ENCODE peak calls at places on chromosome 18, in eight cellular contexts. J is colonic mucosa, M is AG10803, D is IMR-90, I is sigmoid colon, R is upper lobe of right lung, F is choroid plexus epithelial cell, T is GM23338. E is an unnamed sample.

GRCh38 chr18:46140173-46140572 is 36.0 kb downstream of the HAUS1 start:
- DNase-seq in T (no peak), F (no peak), M (no peak), R (no peak), J (no peak), I (no peak), D (no peak), E (no peak)

GRCh38 chr18:56748698-56749268 is 97.6 kb downstream of the WDR7 start:
- DNase-seq in J (no peak), F (peak), D (peak), I (no peak), R (no peak), M (peak), T (peak), E (peak)

GRCh38 chr18:79389689-79390088 is 6.0 kb upstream of the NFATC1 start:
- DNase-seq in J (no peak), D (no peak), F (no peak), R (no peak), I (peak), M (no peak), T (no peak), E (no peak)

GRCh38 chr18:10421859-10422258 is 32.6 kb upstream of the APCDD1 start:
- DNase-seq in M (peak), F (peak), T (no peak), D (peak), R (no peak), J (no peak), I (no peak), E (peak)

GRCh38 chr18:24227976-24228660 is 89.3 kb downstream of the CABYR start:
- DNase-seq in D (peak), M (peak), J (no peak), R (no peak), T (peak), I (no peak), F (peak), E (no peak)

GRCh38 chr18:42931501-42931900 is 184.0 kb downstream of the RIT2 start:
- DNase-seq in I (no peak), J (no peak), D (peak), M (peak), R (no peak), F (peak), T (no peak), E (peak)

GRCh38 chr18:5992381-5992780 is 97.1 kb upstream of the TMEM200C start:
- DNase-seq in D (no peak), F (no peak), M (no peak), T (no peak), R (no peak), J (no peak), I (no peak), E (no peak)

GRCh38 chr18:45571714-45572113 is 43.6 kb upstream of the SLC14A2 start:
- DNase-seq in D (no peak), F (peak), T (peak), M (no peak), R (no peak), J (no peak), I (no peak), E (no peak)

GRCh38 chr18:75070625-75071483 is 138.1 kb downstream of the PTGR3 start:
- DNase-seq in M (peak), J (peak), R (no peak), T (no peak), F (peak), D (peak), I (no peak), E (peak)

GRCh38 chr18:51654441-51655326 is 457.2 kb upstream of the MEX3C start:
- DNase-seq in D (no peak), M (no peak), T (peak), I (no peak), J (no peak), R (no peak), F (no peak), E (no peak)

GRCh38 chr18:12278765-12279682 is 24.9 kb downstream of the CIDEA start:
- DNase-seq in T (peak), J (peak), R (peak), M (peak), I (peak), D (peak), F (peak), E (peak)

GRCh38 chr18:22705328-22705727 is 227.8 kb upstream of the RBBP8 start:
- DNase-seq in F (peak), T (no peak), D (peak), M (peak), R (no peak), I (no peak), J (no peak), E (peak)

GRCh38 chr18:40866013-40866644 is 1088.9 kb upstream of the PIK3C3 start:
- DNase-seq in T (no peak), D (no peak), I (no peak), F (no peak), R (no peak), M (peak), J (no peak), E (no peak)

GRCh38 chr18:57436193-57436964 is 1.2 kb downstream of the ONECUT2 start:
- DNase-seq in F (no peak), M (no peak), I (no peak), R (no peak), D (no peak), J (no peak), T (peak), E (no peak)

GRCh38 chr18:24894880-24895279 is 434.4 kb downstream of the HRH4 start:
- DNase-seq in I (no peak), R (no peak), M (no peak), J (no peak), T (no peak), F (no peak), D (peak), E (peak)

GRCh38 chr18:24536326-24536725 is 75.9 kb downstream of the HRH4 start:
- DNase-seq in M (no peak), D (no peak), I (no peak), T (no peak), F (no peak), R (no peak), J (no peak), E (no peak)

GRCh38 chr18:36350211-36350610 is 52.7 kb downstream of the FHOD3 start:
- DNase-seq in F (no peak), T (no peak), I (no peak), R (no peak), D (no peak), J (no peak), M (no peak), E (no peak)

GRCh38 chr18:36095936-36096519 is 28.7 kb upstream of the RPRD1A start:
- DNase-seq in F (peak), M (peak), J (no peak), D (peak), I (no peak), R (no peak), T (peak), E (peak)

GRCh38 chr18:66616523-66616983 is 12.7 kb upstream of the CDH19 start:
- DNase-seq in F (peak), M (no peak), R (no peak), J (peak), T (peak), D (no peak), I (no peak), E (no peak)
- TF ChIP-seq CTCF in F (peak), M (no peak), R (peak), J (no peak), T (peak), D (no peak), I (no peak), E (no peak)

DNA sequence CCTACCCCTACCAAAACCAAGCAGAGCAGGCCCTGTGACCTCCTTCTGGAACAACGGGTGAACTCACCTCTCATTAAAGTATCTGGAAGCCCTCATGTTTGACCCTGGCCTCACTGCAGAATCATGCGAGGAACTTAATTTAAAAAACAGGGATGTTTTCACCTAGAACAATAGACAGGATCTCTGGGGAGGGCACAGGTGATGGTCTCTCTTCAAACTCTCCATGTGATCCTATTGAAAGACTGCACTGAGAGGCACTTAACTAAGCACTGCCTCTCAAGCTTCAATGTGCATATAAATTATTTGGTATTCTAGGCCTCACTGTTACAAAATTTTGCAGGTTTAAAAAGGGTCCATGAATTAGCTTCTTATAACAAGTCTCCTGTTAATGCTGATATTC is 7.5 kb downstream of the ZNF519 start:
- DNase-seq in J (no peak), D (no peak), R (no peak), F (no peak), I (no peak), M (no peak), T (peak), E (no peak)
- H3K4me3 ChIP-seq in J (no peak), D (no peak), R (no peak), F (no peak), I (no peak), M (no peak), T (peak), E (no peak)

DNA sequence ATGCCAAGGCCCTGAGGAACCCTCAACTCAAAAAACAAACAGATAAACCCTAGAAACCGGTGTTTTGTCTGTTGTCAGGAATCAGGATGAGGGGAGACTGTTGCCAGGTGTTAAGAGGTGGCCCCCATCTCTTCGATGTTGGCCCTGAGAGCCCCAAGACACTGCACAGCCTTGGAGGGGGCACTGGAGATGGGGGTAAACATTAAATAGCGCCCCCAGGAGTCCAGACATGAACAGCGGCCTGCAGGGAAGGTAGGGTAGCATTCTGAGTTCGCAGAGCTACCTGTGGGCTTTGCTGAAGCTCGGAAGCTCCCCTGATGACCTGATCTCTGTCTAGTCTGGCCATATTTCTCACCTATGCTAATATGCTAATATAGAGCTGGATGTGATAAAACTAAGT is 97.6 kb upstream of the SMAD2 start:
- DNase-seq in J (no peak), M (no peak), F (no peak), R (peak), I (peak), T (peak), D (no peak), E (no peak)
- TF ChIP-seq CTCF in J (no peak), M (no peak), F (peak), R (no peak), I (no peak), T (peak), D (no peak), E (no peak)

DNA sequence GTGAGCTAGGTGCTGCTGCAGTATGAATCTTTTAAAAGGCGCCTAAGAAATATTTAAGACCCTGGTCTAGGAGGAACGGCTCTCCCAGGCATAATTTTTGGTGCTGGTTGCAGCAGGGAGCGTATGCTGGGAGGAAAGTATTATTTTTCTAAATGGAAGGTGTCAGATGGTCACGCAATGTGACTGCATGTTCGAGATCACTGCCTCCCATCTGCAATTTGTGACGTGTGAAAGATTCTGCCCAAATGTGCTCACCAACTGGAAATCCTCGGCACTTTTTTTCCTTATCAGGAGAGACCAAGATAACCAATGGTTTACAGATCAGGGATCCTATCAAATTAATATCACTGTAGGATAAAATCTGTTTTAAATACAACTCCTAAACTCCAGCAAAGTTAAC is 95.6 kb upstream of the KLHL14 start:
- DNase-seq in I (no peak), F (no peak), M (no peak), T (no peak), R (no peak), J (no peak), D (no peak), E (no peak)
- H3K4me3 ChIP-seq in I (no peak), F (no peak), M (no peak), T (no peak), R (no peak), J (no peak), D (no peak), E (no peak)

DNA sequence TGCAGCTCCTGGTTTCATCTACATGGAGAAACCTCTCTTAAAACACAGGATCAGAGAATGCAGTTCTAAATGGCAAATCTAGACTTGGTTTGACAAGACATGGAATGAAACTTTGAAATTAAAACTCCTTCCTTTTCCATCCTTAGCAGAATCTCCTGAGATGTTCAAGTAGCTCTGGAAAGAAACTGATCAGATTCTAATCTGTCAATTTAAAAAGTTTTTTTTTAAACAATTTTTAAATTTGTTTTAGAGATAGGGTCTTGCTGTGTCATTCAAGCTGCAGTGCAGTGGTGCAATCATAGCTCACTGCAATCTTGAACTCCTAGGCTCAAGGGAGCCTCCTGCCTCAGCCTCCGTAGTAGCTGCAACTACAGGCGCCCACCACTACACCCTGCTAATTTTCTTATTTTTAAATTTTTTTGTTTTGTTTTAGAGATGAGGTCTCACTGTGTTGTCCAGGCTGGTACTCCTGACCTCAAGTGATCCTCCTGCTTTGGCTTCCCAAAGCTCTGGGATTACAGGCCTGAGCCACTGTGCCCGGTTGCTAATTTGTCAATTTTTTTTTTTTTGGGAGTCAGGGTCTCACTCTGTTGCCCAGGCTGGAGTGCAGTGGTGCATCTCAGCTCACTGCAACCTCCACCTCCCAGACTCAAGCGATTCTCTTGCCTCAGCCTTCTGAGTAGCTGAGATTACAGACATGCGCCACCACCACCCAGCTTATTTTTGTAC is 216.7 kb downstream of the TGIF1 start:
- DNase-seq in J (no peak), I (no peak), R (no peak), D (no peak), T (no peak), F (no peak), M (no peak), E (no peak)
- TF ChIP-seq CTCF in J (no peak), I (no peak), R (no peak), D (no peak), T (no peak), F (no peak), M (no peak), E (no peak)

GRCh38 chr18:35049111-35050003 is 8.1 kb downstream of the MAPRE2 start:
- DNase-seq in D (no peak), I (no peak), M (no peak), T (no peak), J (no peak), R (no peak), F (no peak), E (no peak)
- H3K4me3 ChIP-seq in D (no peak), I (no peak), M (no peak), T (no peak), J (no peak), R (no peak), F (no peak), E (no peak)

GRCh38 chr18:49764032-49764431 is 49.3 kb downstream of the ACAA2 start:
- DNase-seq in F (peak), T (no peak), M (peak), I (no peak), D (peak), J (no peak), R (peak), E (peak)

GRCh38 chr18:49769047-49769708 is 44.2 kb downstream of the ACAA2 start:
- DNase-seq in D (no peak), I (no peak), T (no peak), F (no peak), R (no peak), J (no peak), M (no peak), E (no peak)

GRCh38 chr18:49767111-49768050 is 46.0 kb downstream of the ACAA2 start:
- DNase-seq in J (no peak), M (no peak), T (no peak), R (peak), F (no peak), I (no peak), D (no peak), E (no peak)

GRCh38 chr18:49766646-49767045 is 46.7 kb downstream of the ACAA2 start:
- DNase-seq in R (peak), T (no peak), I (no peak), J (no peak), D (no peak), F (no peak), M (no peak), E (no peak)

GRCh38 chr18:49768051-49768391 is 45.3 kb downstream of the ACAA2 start:
- DNase-seq in M (peak), R (peak), D (peak), I (no peak), F (peak), J (peak), T (peak), E (peak)
- TF ChIP-seq CTCF in M (peak), R (peak), D (peak), I (no peak), F (peak), J (peak), T (peak), E (peak)